ENCODE peak calls at places on chromosomes 2 and 18, in eight cellular contexts. A, N, O, Z, Q, X, U and J are unnamed samples.
A peak's percentile ranks its signal among the peaks of the same experiment; 100 is the strongest.

GRCh38 chr2:216633616-216634316 is 546 bp downstream of the IGFBP2 start:
- DNase-seq in X (no peak), Z (no peak), A (peak; percentile 23), U (no peak), Q (peak; percentile 85), N (no peak), O (no peak), J (peak; percentile 29)

GRCh38 chr2:126657146-126657635 is 1.2 kb downstream of the GYPC start:
- DNase-seq in Q (peak; percentile 90), N (peak; percentile 70), O (peak; percentile 95), A (peak; percentile 42), X (no peak), U (peak; percentile 88), Z (peak; percentile 84), J (peak; percentile 73)

GRCh38 chr2:60278906-60279305 is 274.5 kb downstream of the BCL11A start:
- DNase-seq in Z (no peak), A (no peak), X (no peak), O (no peak), U (no peak), Q (no peak), N (no peak), J (no peak)

GRCh38 chr18:22169889-22170420 is 566 bp downstream of the GATA6 start:
- DNase-seq in Z (no peak), Q (peak; percentile 95), N (peak; percentile 68), O (no peak), A (no peak), X (no peak), U (peak; percentile 80), J (peak; percentile 40)

GRCh38 chr2:183723278-183723677 is 599.0 kb downstream of the NUP35 start:
- DNase-seq in Q (no peak), O (no peak), A (no peak), Z (no peak), N (no peak), U (no peak), X (no peak), J (no peak)

GRCh38 chr18:9038277-9038871 is 64.1 kb upstream of the NDUFV2 start:
- DNase-seq in X (no peak), Q (no peak), O (no peak), U (no peak), Z (peak; percentile 46), A (no peak), N (no peak), J (no peak)

GRCh38 chr2:229408982-229409381 is 137.9 kb upstream of the PID1 start:
- DNase-seq in Z (no peak), N (no peak), X (no peak), O (no peak), U (no peak), A (no peak), Q (no peak), J (no peak)

GRCh38 chr18:62574776-62575175 is 52.0 kb downstream of the ZCCHC2 start:
- DNase-seq in Q (no peak), N (no peak), U (no peak), X (no peak), A (no peak), Z (no peak), O (no peak), J (no peak)

GRCh38 chr2:120508581-120509041 is 162.7 kb downstream of the INHBB start:
- DNase-seq in Z (peak; percentile 66), O (peak; percentile 27), A (no peak), N (no peak), Q (no peak), X (no peak), U (peak; percentile 75), J (no peak)

GRCh38 chr2:57906152-57906732 is 140.4 kb upstream of the VRK2 start:
- DNase-seq in N (no peak), U (no peak), Q (peak; percentile 21), X (no peak), O (no peak), A (no peak), Z (peak; percentile 48), J (no peak)

GRCh38 chr2:129187379-129187778 is 792.1 kb upstream of the RAB6C start:
- DNase-seq in O (no peak), A (no peak), X (no peak), Z (no peak), N (no peak), U (no peak), Q (no peak), J (no peak)

GRCh38 chr2:172693037-172693436 is 42.6 kb upstream of the RAPGEF4 start:
- DNase-seq in O (peak; percentile 81), X (no peak), Q (peak; percentile 96), A (peak; percentile 81), N (no peak), U (no peak), Z (peak; percentile 96), J (no peak)

GRCh38 chr2:66509326-66509811 is 74.4 kb downstream of the MEIS1 start:
- DNase-seq in X (no peak), O (no peak), N (no peak), A (no peak), U (no peak), Z (peak; percentile 66), Q (no peak), J (no peak)

GRCh38 chr2:59301466-59302402 is 1060.6 kb upstream of the FANCL start:
- DNase-seq in A (peak; percentile 34), X (peak; percentile 43), Q (no peak), N (no peak), Z (peak; percentile 59), O (peak; percentile 68), U (no peak), J (no peak)

GRCh38 chr2:13006829-13007715 is 290.3 kb downstream of the TRIB2 start:
- DNase-seq in N (peak; percentile 70), X (peak; percentile 36), Q (peak; percentile 22), A (peak; percentile 50), Z (peak; percentile 39), O (peak; percentile 80), U (no peak), J (peak; percentile 30)

DNA sequence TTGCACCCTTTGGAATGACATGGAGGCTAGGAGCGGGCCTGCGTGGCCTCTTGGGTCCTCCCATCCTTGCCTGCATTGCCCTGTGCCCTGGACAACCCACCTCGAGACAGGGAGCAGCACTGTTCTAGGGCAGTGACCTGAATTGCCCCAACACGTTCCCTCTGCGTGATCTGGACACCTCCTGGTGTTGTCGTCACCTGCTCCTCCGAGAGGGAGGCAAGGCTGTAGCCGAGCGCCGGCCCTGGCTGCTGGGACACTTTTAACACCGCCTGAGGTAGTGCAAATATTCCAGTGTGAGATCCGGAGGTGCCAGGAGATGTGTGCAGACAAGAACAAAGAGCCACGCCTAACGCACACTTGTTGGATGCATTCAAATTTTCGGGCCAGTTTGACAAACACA is 131.5 kb downstream of the SMAD7 start:
- DNase-seq in Q (peak; percentile 57), A (no peak), Z (no peak), X (no peak), N (no peak), U (peak; percentile 61), O (peak; percentile 32), J (peak; percentile 81)
- H3K27ac ChIP-seq in Q (peak overlapping the region; percentile 10), A (no peak overlapping the region), Z (no peak overlapping the region), X (no peak overlapping the region), N (no peak overlapping the region), U (no peak overlapping the region), O (no peak overlapping the region), J (no peak overlapping the region)

GRCh38 chr2:197309369-197310231 is 980 bp downstream of the ANKRD44 start:
- DNase-seq in Q (peak; percentile 96), O (peak; percentile 73), X (peak; percentile 15), Z (no peak), N (peak; percentile 31), A (peak; percentile 41), U (peak; percentile 90), J (peak; percentile 59)

GRCh38 chr2:197307236-197307932 is 3.2 kb downstream of the ANKRD44 start:
- DNase-seq in U (no peak), O (no peak), Z (no peak), X (no peak), A (no peak), N (no peak), Q (no peak), J (no peak)

GRCh38 chr2:197308635-197309368 is 1.8 kb downstream of the ANKRD44 start:
- DNase-seq in N (no peak), A (no peak), Z (no peak), U (no peak), Q (no peak), O (no peak), X (no peak), J (no peak)

GRCh38 chr2:197306691-197307030 is 3.9 kb downstream of the ANKRD44 start:
- DNase-seq in X (peak; percentile 67), Z (no peak), Q (peak; percentile 79), N (no peak), A (no peak), O (peak; percentile 72), U (no peak), J (peak; percentile 49)

DNA sequence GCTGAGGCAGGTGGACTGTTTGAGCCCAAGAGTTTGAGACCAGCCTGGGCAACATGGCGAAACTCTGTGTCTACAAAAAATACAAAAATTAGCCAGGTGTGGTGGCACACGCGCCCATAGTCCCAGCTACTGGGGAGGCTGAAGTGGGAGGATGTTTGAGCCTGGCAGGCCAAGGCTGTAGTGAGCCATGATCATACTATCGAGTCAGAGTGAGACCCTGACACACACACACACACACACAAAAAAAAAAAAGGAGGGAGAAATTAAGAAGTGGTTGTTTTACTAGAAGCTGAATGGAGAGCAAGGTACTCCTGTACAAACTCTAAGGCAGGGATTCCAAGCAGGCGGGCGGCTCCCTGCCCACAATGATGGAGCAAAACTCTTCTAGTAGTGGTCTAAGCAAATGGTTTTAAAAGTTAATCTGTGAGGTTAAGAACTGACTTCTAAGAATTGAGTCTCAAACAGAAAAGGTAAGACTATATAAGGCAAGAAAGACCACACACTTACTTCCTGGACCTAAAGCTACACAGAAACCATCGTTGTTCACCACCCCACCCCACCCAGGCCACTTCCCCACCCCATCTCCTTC is 2.6 kb downstream of the ANKRD44 start:
- DNase-seq in Z (no peak), O (no peak), U (no peak), X (no peak), A (no peak), Q (no peak), N (no peak), J (no peak)
- H3K4me1 ChIP-seq in Z (peaks cover 13% of the 10 kb centered on the region), O (peaks cover 49% of the 10 kb centered on the region), U (peaks cover 37% of the 10 kb centered on the region), X (peaks cover 34% of the 10 kb centered on the region), A (no peaks in the 10 kb centered on the region), Q (peaks cover 9% of the 10 kb centered on the region), N (peaks cover 4% of the 10 kb centered on the region), J (peaks cover 32% of the 10 kb centered on the region)

GRCh38 chr2:164145093-164145987 is 409.5 kb upstream of the FIGN start:
- DNase-seq in U (no peak), Q (peak; percentile 89), Z (peak; percentile 68), O (no peak), A (no peak), N (no peak), X (no peak), J (no peak)
- H3K4me3 ChIP-seq in U (no peak overlapping the region), Q (peak overlapping the region; percentile 6), Z (no peak overlapping the region), O (no peak overlapping the region), A (no peak overlapping the region), N (no peak overlapping the region), X (no peak overlapping the region), J (no peak overlapping the region)

GRCh38 chr2:63601061-63601460 is 12.3 kb downstream of the MDH1 start:
- DNase-seq in A (no peak), N (no peak), Z (no peak), O (no peak), X (no peak), Q (no peak), U (no peak), J (no peak)
- H3K27ac ChIP-seq in A (no peak overlapping the region), N (no peak overlapping the region), Z (no peak overlapping the region), O (no peak overlapping the region), X (no peak overlapping the region), Q (no peak overlapping the region), U (no peak overlapping the region), J (no peak overlapping the region)

DNA sequence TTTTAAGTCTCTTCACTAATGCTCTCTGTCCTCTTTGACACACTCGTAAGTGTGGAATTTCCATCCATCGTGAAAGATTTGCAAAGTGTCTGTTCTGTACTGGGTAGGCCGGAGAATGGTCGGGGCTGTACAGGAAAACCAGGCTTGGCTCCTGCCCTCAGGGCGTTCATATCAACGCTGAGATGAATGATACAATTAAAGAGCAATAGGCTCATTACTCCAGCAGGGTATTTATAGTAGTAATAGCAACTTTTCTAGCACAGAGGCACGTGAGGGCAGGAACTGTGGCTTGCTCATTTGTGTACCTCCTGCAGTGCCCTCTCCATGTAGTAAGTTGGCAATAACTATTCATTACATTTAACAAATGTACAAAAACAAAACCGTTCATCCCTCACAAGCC is 5.3 kb upstream of the NCK2 start:
- DNase-seq in A (no peak), Q (no peak), U (no peak), Z (no peak), O (no peak), X (no peak), N (no peak), J (no peak)
- H3K4me1 ChIP-seq in A (no peaks in the 10 kb centered on the region), Q (peaks cover 16% of the 10 kb centered on the region), U (peaks cover 15% of the 10 kb centered on the region), Z (peaks cover 18% of the 10 kb centered on the region), O (peaks cover 7% of the 10 kb centered on the region), X (peaks cover 8% of the 10 kb centered on the region), N (peaks cover 2% of the 10 kb centered on the region), J (no peaks in the 10 kb centered on the region)